ENCODE peak calls at places on chromosomes 13 and 19, in eight cellular contexts. L is transverse colon, E is HCT116, N is upper lobe of left lung, O is GM12878, D is sigmoid colon, S is breast epithelium, Z is esophagus muscularis mucosa. U is an unnamed sample.

GRCh38 chr13:80556291-80556690 is 215.4 kb upstream of the SPRY2 start:
- DNase-seq in L (no peak), E (no peak), N (no peak), O (no peak), D (no peak), S (no peak), Z (no peak), U (no peak)

GRCh38 chr19:6717036-6717435 is 3.4 kb downstream of the C3 start:
- DNase-seq in L (no peak), E (no peak), N (no peak), O (no peak), D (no peak), S (no peak), Z (no peak), U (no peak)

GRCh38 chr13:98858206-98858605 is 105.7 kb upstream of the SLC15A1 start:
- DNase-seq in L (no peak), E (no peak), N (no peak), O (no peak), D (no peak), S (no peak), Z (no peak), U (no peak)

GRCh38 chr13:39929583-39929982 is 274.1 kb downstream of the COG6 start:
- DNase-seq in L (no peak), E (no peak), N (no peak), O (no peak), D (no peak), S (no peak), Z (no peak), U (no peak)

GRCh38 chr13:73657821-73658540 is 476.2 kb downstream of the KLF12 start:
- DNase-seq in L (no peak), E (no peak), N (no peak), O (no peak), D (no peak), S (peak), Z (no peak), U (no peak)

GRCh38 chr19:10006752-10007323 is 3.5 kb downstream of the COL5A3 start:
- DNase-seq in L (no peak), E (no peak), N (no peak), O (no peak), D (no peak), S (no peak), Z (no peak), U (no peak)

GRCh38 chr19:16369664-16370576 is 45.3 kb downstream of the KLF2 start:
- DNase-seq in L (no peak), E (no peak), N (no peak), O (no peak), D (peak), S (no peak), Z (no peak), U (no peak)

GRCh38 chr19:12695997-12696365 is 450 bp downstream of the FBXW9 start:
- DNase-seq in L (no peak), E (no peak), N (no peak), O (no peak), D (no peak), S (no peak), Z (no peak), U (no peak)

GRCh38 chr19:518292-519231 is 11.3 kb downstream of the TPGS1 start:
- DNase-seq in L (peak), E (no peak), N (no peak), O (no peak), D (peak), S (no peak), Z (no peak), U (no peak)

GRCh38 chr13:58587183-58587582 is 955.6 kb downstream of the PCDH17 start:
- DNase-seq in L (no peak), E (no peak), N (no peak), O (peak), D (no peak), S (no peak), Z (no peak), U (no peak)

GRCh38 chr19:1469936-1470863 is 8.8 kb downstream of the C19orf25 start:
- DNase-seq in L (peak), E (peak), N (no peak), O (no peak), D (no peak), S (peak), Z (no peak), U (peak)

GRCh38 chr13:59086147-59086546 is 1077.6 kb downstream of the DIAPH3 start:
- DNase-seq in L (no peak), E (no peak), N (no peak), O (no peak), D (no peak), S (no peak), Z (no peak), U (no peak)

GRCh38 chr19:16613841-16614240 is 14.2 kb downstream of the MED26 start:
- DNase-seq in L (no peak), E (no peak), N (no peak), O (no peak), D (no peak), S (no peak), Z (no peak), U (no peak)

GRCh38 chr19:16203256-16204004 is 5.7 kb downstream of the AP1M1 start:
- DNase-seq in L (no peak), E (no peak), N (no peak), O (no peak), D (no peak), S (no peak), Z (no peak), U (no peak)

GRCh38 chr13:59320021-59320420 is 843.7 kb downstream of the DIAPH3 start:
- DNase-seq in L (no peak), E (no peak), N (no peak), O (no peak), D (no peak), S (no peak), Z (no peak), U (no peak)

GRCh38 chr19:18461471-18461870 is 23.5 kb upstream of the ISYNA1 start:
- DNase-seq in L (no peak), E (no peak), N (no peak), O (no peak), D (peak), S (no peak), Z (no peak), U (no peak)

GRCh38 chr13:24865158-24865557 is 101.2 kb downstream of the RNF17 start:
- DNase-seq in L (no peak), E (no peak), N (no peak), O (no peak), D (no peak), S (no peak), Z (no peak), U (no peak)

GRCh38 chr13:94711561-94712286 is 621 bp downstream of the SOX21 start:
- DNase-seq in L (no peak), E (no peak), N (no peak), O (no peak), D (peak), S (no peak), Z (peak), U (no peak)

GRCh38 chr13:90533866-90534265 is 813.6 kb upstream of the MIR17HG start:
- DNase-seq in L (no peak), E (no peak), N (no peak), O (no peak), D (no peak), S (no peak), Z (no peak), U (no peak)

GRCh38 chr13:24050292-24050711 is 110.2 kb upstream of the SPATA13 start:
- DNase-seq in L (no peak), E (no peak), N (peak), O (no peak), D (peak), S (peak), Z (no peak), U (no peak)

GRCh38 chr19:7492142-7493055 is 3.6 kb upstream of the PEX11G start:
- DNase-seq in L (no peak), E (no peak), N (peak), O (no peak), D (no peak), S (no peak), Z (no peak), U (no peak)

GRCh38 chr13:107266657-107267056 is 698.7 kb upstream of the ARGLU1 start:
- DNase-seq in L (no peak), E (no peak), N (no peak), O (no peak), D (no peak), S (no peak), Z (no peak), U (no peak)

GRCh38 chr19:36819130-36819630 is 19.0 kb downstream of the ZNF790 start:
- DNase-seq in L (no peak), E (no peak), N (no peak), O (no peak), D (no peak), S (no peak), Z (no peak), U (no peak)

GRCh38 chr19:6065685-6066365 is 44.5 kb downstream of the RFX2 start:
- DNase-seq in L (peak), E (no peak), N (peak), O (no peak), D (no peak), S (no peak), Z (no peak), U (no peak)

GRCh38 chr19:12949363-12950284 is 4.0 kb downstream of the RAD23A start:
- DNase-seq in L (no peak), E (no peak), N (no peak), O (no peak), D (no peak), S (no peak), Z (no peak), U (no peak)

GRCh38 chr19:3358919-3359849 is 7.2 kb upstream of the NFIC start:
- DNase-seq in L (peak), E (no peak), N (peak), O (no peak), D (peak), S (no peak), Z (no peak), U (peak)

GRCh38 chr13:112452380-112453206 is 76.4 kb downstream of the SPACA7 start:
- DNase-seq in L (no peak), E (no peak), N (peak), O (no peak), D (no peak), S (no peak), Z (peak), U (no peak)

GRCh38 chr13:80755925-80756324 is 415.0 kb upstream of the SPRY2 start:
- DNase-seq in L (no peak), E (no peak), N (no peak), O (no peak), D (no peak), S (no peak), Z (no peak), U (no peak)

GRCh38 chr13:100887729-100888151 is 213.1 kb upstream of the TMTC4 start:
- DNase-seq in L (no peak), E (no peak), N (no peak), O (no peak), D (no peak), S (no peak), Z (no peak), U (no peak)

GRCh38 chr13:33862006-33862405 is 44.1 kb downstream of the RFC3 start:
- DNase-seq in L (no peak), E (no peak), N (no peak), O (no peak), D (no peak), S (no peak), Z (no peak), U (no peak)

GRCh38 chr19:2727640-2727944 is 6.4 kb upstream of the DIRAS1 start:
- DNase-seq in L (no peak), E (no peak), N (no peak), O (no peak), D (no peak), S (no peak), Z (no peak), U (no peak)

GRCh38 chr13:79405831-79406596 is at the start of gene RBM26:
- DNase-seq in L (peak), E (peak), N (peak), O (peak), D (peak), S (peak), Z (peak), U (peak)

GRCh38 chr13:79405501-79405830 is 589 bp downstream of the RBM26 start:
- DNase-seq in L (no peak), E (no peak), N (no peak), O (no peak), D (peak), S (no peak), Z (no peak), U (no peak)

GRCh38 chr13:79403113-79403512 is 2.9 kb downstream of the RBM26 start:
- DNase-seq in L (no peak), E (no peak), N (no peak), O (no peak), D (no peak), S (no peak), Z (no peak), U (no peak)

GRCh38 chr13:79404985-79405384 is 1.1 kb downstream of the RBM26 start:
- DNase-seq in L (no peak), E (no peak), N (no peak), O (no peak), D (no peak), S (no peak), Z (no peak), U (no peak)

GRCh38 chr13:79404361-79404760 is 1.7 kb downstream of the RBM26 start:
- DNase-seq in L (no peak), E (no peak), N (no peak), O (no peak), D (no peak), S (no peak), Z (no peak), U (no peak)
- TF ChIP-seq POLR2AphosphoS5 in L (no peak), E (no peak), N (no peak), O (no peak), D (no peak), S (no peak), Z (no peak), U (no peak)

GRCh38 chr19:53872762-53873161 is 5.1 kb downstream of the MYADM start:
- DNase-seq in L (no peak), E (no peak), N (no peak), O (no peak), D (no peak), S (no peak), Z (no peak), U (no peak)

GRCh38 chr19:53870485-53870844 is 2.8 kb downstream of the MYADM start:
- DNase-seq in L (peak), E (no peak), N (peak), O (no peak), D (no peak), S (no peak), Z (no peak), U (peak)

GRCh38 chr19:53868892-53869804 is 1.5 kb downstream of the MYADM start:
- DNase-seq in L (peak), E (peak), N (peak), O (no peak), D (peak), S (peak), Z (peak), U (peak)

GRCh38 chr19:53873451-53874383 is 6.0 kb downstream of the MYADM start:
- DNase-seq in L (no peak), E (no peak), N (no peak), O (no peak), D (no peak), S (no peak), Z (no peak), U (no peak)

GRCh38 chr19:53871448-53871847 is 3.8 kb downstream of the MYADM start:
- DNase-seq in L (no peak), E (no peak), N (peak), O (no peak), D (no peak), S (no peak), Z (no peak), U (no peak)
- TF ChIP-seq POLR2AphosphoS5 in L (no peak), E (no peak), N (no peak), O (no peak), D (no peak), S (no peak), Z (no peak), U (no peak)

GRCh38 chr19:38816131-38816750 is 3.5 kb upstream of the LGALS4 start:
- DNase-seq in L (no peak), E (no peak), N (no peak), O (no peak), D (no peak), S (no peak), Z (no peak), U (no peak)

GRCh38 chr19:38813323-38813722 is 578 bp upstream of the LGALS4 start:
- DNase-seq in L (no peak), E (no peak), N (no peak), O (no peak), D (no peak), S (no peak), Z (no peak), U (no peak)

GRCh38 chr19:38817081-38817480 is 4.3 kb upstream of the LGALS4 start:
- DNase-seq in L (no peak), E (no peak), N (no peak), O (no peak), D (no peak), S (no peak), Z (no peak), U (no peak)

GRCh38 chr19:38812841-38813320 is at the start of gene LGALS4:
- DNase-seq in L (peak), E (no peak), N (peak), O (no peak), D (no peak), S (no peak), Z (no peak), U (no peak)

GRCh38 chr19:38815059-38816001 is 2.6 kb upstream of the LGALS4 start:
- DNase-seq in L (peak), E (no peak), N (no peak), O (no peak), D (no peak), S (no peak), Z (no peak), U (no peak)
- TF ChIP-seq POLR2AphosphoS5 in L (peak), E (no peak), N (no peak), O (no peak), D (no peak), S (no peak), Z (no peak), U (no peak)

GRCh38 chr13:44908712-44909111 is 80.6 kb downstream of the NUFIP1 start:
- DNase-seq in L (no peak), E (no peak), N (no peak), O (no peak), D (no peak), S (no peak), Z (no peak), U (no peak)

GRCh38 chr13:44904982-44905381 is 84.3 kb downstream of the NUFIP1 start:
- DNase-seq in L (peak), E (no peak), N (no peak), O (no peak), D (peak), S (no peak), Z (no peak), U (no peak)

GRCh38 chr13:44908266-44908665 is 81.0 kb downstream of the NUFIP1 start:
- DNase-seq in L (no peak), E (no peak), N (no peak), O (no peak), D (no peak), S (no peak), Z (no peak), U (no peak)

GRCh38 chr13:44906230-44906629 is 83.0 kb downstream of the NUFIP1 start:
- DNase-seq in L (no peak), E (no peak), N (no peak), O (no peak), D (no peak), S (no peak), Z (no peak), U (no peak)

GRCh38 chr13:44906758-44907157 is 82.5 kb downstream of the NUFIP1 start:
- DNase-seq in L (peak), E (no peak), N (no peak), O (no peak), D (peak), S (no peak), Z (no peak), U (no peak)
- TF ChIP-seq POLR2AphosphoS5 in L (no peak), E (no peak), N (no peak), O (no peak), D (peak), S (no peak), Z (peak), U (no peak)

DNA sequence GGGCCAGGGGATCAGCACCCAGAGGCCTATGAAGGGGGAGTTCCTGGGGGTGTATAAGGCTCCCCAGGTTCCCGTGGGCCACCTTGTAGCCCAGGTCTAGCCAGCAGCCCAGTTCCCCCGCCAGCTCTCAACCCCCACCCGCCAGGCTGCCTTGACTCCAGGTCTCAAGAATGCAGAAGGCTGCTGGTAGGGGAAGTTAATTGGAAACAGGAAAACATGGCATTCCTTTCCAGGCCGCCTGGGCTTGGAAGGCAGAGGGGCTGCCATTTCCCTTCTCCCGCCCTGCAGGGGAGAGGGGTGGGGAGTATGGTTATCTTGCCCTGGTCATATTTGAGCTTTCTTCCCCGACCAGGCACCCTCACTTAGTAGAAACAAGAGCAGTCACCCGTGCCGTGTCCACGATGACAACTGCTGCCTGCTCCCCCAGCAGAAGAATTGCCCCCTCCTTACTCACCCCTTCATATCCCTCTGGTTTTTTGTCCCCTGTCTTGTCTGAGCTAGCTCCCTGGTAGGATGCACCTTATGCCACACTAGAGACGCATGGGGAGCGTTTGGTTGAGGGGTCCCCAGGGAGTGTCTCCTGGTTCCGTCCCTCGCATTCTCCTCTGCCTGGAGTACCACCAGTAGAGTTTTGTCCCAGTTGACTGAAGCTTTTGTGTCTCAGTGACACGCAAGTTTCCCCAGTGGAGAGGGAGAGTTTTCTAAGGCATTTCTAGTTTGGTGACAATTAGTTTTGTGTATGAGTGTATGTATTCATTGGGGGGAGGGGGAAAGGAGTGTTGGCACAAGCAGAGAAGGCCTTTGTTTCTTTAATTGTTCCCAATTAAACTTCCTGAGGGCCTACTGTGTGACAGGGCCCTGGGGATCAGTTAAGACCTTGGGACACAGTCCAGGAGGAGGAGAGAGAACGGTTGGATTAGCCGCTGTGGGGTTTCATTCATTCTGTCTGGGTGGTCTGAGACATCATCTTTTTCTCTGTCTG is 4.5 kb downstream of the BICRA start:
- DNase-seq in L (no peak), E (no peak), N (no peak), O (no peak), D (peak), S (peak), Z (no peak), U (no peak)
- TF ChIP-seq POLR2AphosphoS5 in L (no peak), E (no peak), N (no peak), O (no peak), D (no peak), S (no peak), Z (no peak), U (no peak)

DNA sequence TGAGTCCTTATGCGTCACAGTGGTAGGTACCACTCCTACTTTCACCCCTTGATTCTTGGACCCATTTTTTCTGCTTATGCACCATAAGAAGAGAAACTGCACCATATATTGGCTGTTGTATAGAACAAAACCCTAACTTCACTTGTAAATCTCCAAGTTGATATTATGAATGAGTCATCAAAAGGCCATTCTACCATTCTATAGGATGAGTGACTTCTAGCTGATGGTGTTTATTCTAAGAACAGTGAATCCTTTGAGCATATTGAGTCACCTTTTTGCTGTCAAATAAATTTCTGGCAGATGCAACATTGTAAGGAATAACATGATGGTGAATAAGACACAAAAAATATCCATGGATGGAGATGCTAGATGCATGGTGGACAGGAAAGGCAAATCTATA is 57.7 kb downstream of the POLR1D start:
- DNase-seq in L (no peak), E (no peak), N (no peak), O (no peak), D (no peak), S (no peak), Z (no peak), U (no peak)
- TF ChIP-seq POLR2AphosphoS5 in L (no peak), E (no peak), N (no peak), O (no peak), D (no peak), S (no peak), Z (no peak), U (no peak)

GRCh38 chr13:41622545-41623429 is 165.4 kb downstream of the RGCC start:
- DNase-seq in L (no peak), E (no peak), N (no peak), O (no peak), D (no peak), S (no peak), Z (no peak), U (no peak)
- TF ChIP-seq POLR2AphosphoS5 in L (no peak), E (no peak), N (no peak), O (no peak), D (peak), S (no peak), Z (no peak), U (no peak)